ENCODE peak calls at places on chromosome 18, in five cellular contexts. J, W, C, Q and P are unnamed samples.

GRCh38 chr18:78649421-78649820 is 330.2 kb upstream of the SALL3 start:
- DNase-seq in W (no peak), Q (no peak), J (no peak), C (no peak), P (no peak)

GRCh38 chr18:25350561-25351201 is 1.3 kb downstream of the ZNF521 start:
- DNase-seq in J (no peak), W (no peak), Q (peak), C (peak), P (no peak)

GRCh38 chr18:28127763-28128737 is 48.9 kb downstream of the CDH2 start:
- DNase-seq in W (no peak), J (no peak), C (peak), Q (no peak), P (no peak)

GRCh38 chr18:23232331-23232730 is 97.0 kb downstream of the CABLES1 start:
- DNase-seq in W (no peak), C (no peak), J (no peak), Q (no peak), P (no peak)

GRCh38 chr18:70981400-70982140 is 692.7 kb downstream of the SOCS6 start:
- DNase-seq in Q (no peak), J (no peak), W (no peak), C (no peak), P (no peak)

GRCh38 chr18:59008302-59008974 is 131.2 kb upstream of the SEC11C start:
- DNase-seq in C (peak), J (peak), W (no peak), Q (peak), P (no peak)

GRCh38 chr18:23632615-23633014 is 30.1 kb downstream of the ANKRD29 start:
- DNase-seq in W (no peak), C (no peak), Q (no peak), J (no peak), P (no peak)

GRCh38 chr18:48859311-48860275 is 91.2 kb downstream of the SMAD7 start:
- DNase-seq in W (no peak), C (no peak), Q (peak), J (no peak), P (no peak)

GRCh38 chr18:61797691-61798590 is 94.9 kb downstream of the RNF152 start:
- DNase-seq in C (no peak), Q (no peak), W (no peak), J (no peak), P (no peak)

GRCh38 chr18:24262097-24262496 is 123.2 kb downstream of the CABYR start:
- DNase-seq in C (no peak), Q (no peak), J (no peak), W (no peak), P (no peak)

GRCh38 chr18:23114171-23114881 is 21.0 kb upstream of the CABLES1 start:
- DNase-seq in J (no peak), Q (no peak), W (no peak), C (no peak), P (no peak)

GRCh38 chr18:29164020-29164706 is 987.2 kb upstream of the CDH2 start:
- DNase-seq in Q (no peak), C (peak), W (peak), J (peak), P (no peak)

GRCh38 chr18:33097126-33097525 is 324.3 kb upstream of the KLHL14 start:
- DNase-seq in J (no peak), Q (no peak), W (no peak), C (no peak), P (no peak)

GRCh38 chr18:49612515-49613033 is 50.7 kb downstream of the LIPG start:
- DNase-seq in C (no peak), W (no peak), Q (peak), J (no peak), P (no peak)

GRCh38 chr18:44748582-44748981 is 67.9 kb downstream of the SETBP1 start:
- DNase-seq in J (no peak), W (no peak), C (no peak), Q (no peak), P (no peak)

GRCh38 chr18:76378526-76379215 is 116.4 kb downstream of the ZNF516 start:
- DNase-seq in W (no peak), C (no peak), J (no peak), Q (no peak), P (no peak)

GRCh38 chr18:75818336-75818735 is 390.8 kb upstream of the SMIM21 start:
- DNase-seq in W (no peak), C (no peak), J (no peak), Q (no peak), P (no peak)

GRCh38 chr18:48337053-48337452 is 72.1 kb downstream of the ZBTB7C start:
- DNase-seq in J (no peak), W (no peak), C (no peak), Q (no peak), P (no peak)

GRCh38 chr18:6352275-6352674 is 62.4 kb downstream of the L3MBTL4 start:
- DNase-seq in Q (no peak), W (no peak), C (no peak), J (no peak), P (no peak)

GRCh38 chr18:49400398-49401072 is 59.9 kb downstream of the DYM start:
- DNase-seq in W (no peak), Q (no peak), J (peak), C (no peak), P (no peak)

GRCh38 chr18:44732604-44733003 is 51.9 kb downstream of the SETBP1 start:
- DNase-seq in Q (no peak), C (peak), J (no peak), W (no peak), P (no peak)

GRCh38 chr18:79465392-79465991 is 69.8 kb downstream of the NFATC1 start:
- DNase-seq in W (no peak), J (no peak), C (no peak), Q (peak), P (no peak)

GRCh38 chr18:27377251-27377650 is 192.1 kb upstream of the CHST9 start:
- DNase-seq in W (peak), Q (no peak), C (peak), J (no peak), P (no peak)

GRCh38 chr18:12890500-12890899 is 6.5 kb upstream of the PTPN2 start:
- DNase-seq in C (peak), J (peak), W (no peak), Q (no peak), P (no peak)

GRCh38 chr18:79567481-79568147 is 112.0 kb upstream of the CTDP1 start:
- DNase-seq in J (no peak), Q (peak), W (peak), C (peak), P (no peak)

GRCh38 chr18:43159091-43159490 is 43.6 kb upstream of the RIT2 start:
- DNase-seq in Q (no peak), W (no peak), C (no peak), J (no peak), P (no peak)

GRCh38 chr18:48095726-48096125 is 165.3 kb upstream of the SMAD2 start:
- DNase-seq in Q (no peak), C (no peak), J (no peak), W (no peak), P (no peak)

GRCh38 chr18:136433-136832 is 21.9 kb upstream of the USP14 start:
- DNase-seq in Q (peak), J (peak), W (no peak), C (peak), P (no peak)

GRCh38 chr18:11070593-11070992 is 78.8 kb downstream of the PIEZO2 start:
- DNase-seq in J (no peak), W (no peak), Q (no peak), C (no peak), P (no peak)

GRCh38 chr18:2406544-2406943 is 164.8 kb downstream of the METTL4 start:
- DNase-seq in W (no peak), J (peak), Q (no peak), C (no peak), P (no peak)

GRCh38 chr18:79964330-79965118 is at the start of gene HSBP1L1:
- DNase-seq in C (no peak), W (no peak), Q (peak), J (peak), P (no peak)

GRCh38 chr18:74544898-74545297 is 10.6 kb downstream of the CNDP1 start:
- DNase-seq in J (no peak), W (no peak), C (no peak), Q (no peak), P (no peak)

GRCh38 chr18:58580078-58580477 is 48.8 kb downstream of the ALPK2 start:
- DNase-seq in C (no peak), W (no peak), Q (no peak), J (no peak), P (no peak)

GRCh38 chr18:23627964-23628363 is 34.7 kb downstream of the ANKRD29 start:
- DNase-seq in C (no peak), J (no peak), W (no peak), Q (no peak), P (no peak)

GRCh38 chr18:35050638-35051287 is 9.6 kb downstream of the MAPRE2 start:
- DNase-seq in C (no peak), Q (peak), J (no peak), W (no peak), P (no peak)